ENCODE peak calls at places on chromosomes 11 and 22, in seven cellular contexts. W, T, V, O, I, A and S are unnamed samples.

GRCh38 chr11:111796696-111797095 is 30.5 kb upstream of the PPP2R1B start:
- DNase-seq in W (no peak), T (no peak), V (no peak), O (no peak), I (no peak), A (no peak), S (no peak)

GRCh38 chr22:32389685-32390084 is 22.4 kb downstream of the RTCB start:
- DNase-seq in W (no peak), T (peak; percentile 26), V (peak; percentile 33), O (no peak), I (peak; percentile 40), A (no peak), S (peak; percentile 42)

GRCh38 chr11:84564180-84564866 is 1062.8 kb downstream of the DLG2 start:
- DNase-seq in W (peak; percentile 3), T (peak; percentile 20), V (peak; percentile 44), O (peak; percentile 5), I (peak; percentile 44), A (peak; percentile 20), S (peak; percentile 36)

GRCh38 chr11:69014084-69014935 is 1.3 kb upstream of the MRGPRF start:
- DNase-seq in W (no peak), T (no peak), V (no peak), O (no peak), I (no peak), A (peak; percentile 82), S (no peak)

GRCh38 chr22:32829451-32829851 is 27.9 kb downstream of the TIMP3 start:
- DNase-seq in W (no peak), T (no peak), V (no peak), O (no peak), I (no peak), A (no peak), S (no peak)

GRCh38 chr11:46655631-46656030 is 38.3 kb downstream of the ATG13 start:
- DNase-seq in W (no peak), T (no peak), V (no peak), O (no peak), I (no peak), A (no peak), S (no peak)

GRCh38 chr11:104338186-104338585 is 174.2 kb upstream of the PDGFD start:
- DNase-seq in W (no peak), T (no peak), V (no peak), O (no peak), I (no peak), A (no peak), S (no peak)

GRCh38 chr11:3111919-3112690 is 53.0 kb downstream of the OSBPL5 start:
- DNase-seq in W (no peak), T (no peak), V (no peak), O (no peak), I (no peak), A (no peak), S (no peak)

GRCh38 chr11:67275606-67276409 is 9.5 kb downstream of the GRK2 start:
- DNase-seq in W (no peak), T (no peak), V (peak; percentile 51), O (no peak), I (peak; percentile 28), A (no peak), S (peak; percentile 44)

GRCh38 chr11:6006846-6007245 is at the start of gene OR56A4:
- DNase-seq in W (no peak), T (no peak), V (no peak), O (no peak), I (no peak), A (no peak), S (no peak)

GRCh38 chr22:43110444-43110926 is at the start of gene BIK:
- DNase-seq in W (peak; percentile 12), T (peak; percentile 58), V (peak; percentile 41), O (no peak), I (peak; percentile 74), A (peak; percentile 27), S (peak; percentile 53)

GRCh38 chr11:128525411-128526243 is 61.7 kb downstream of the ETS1 start:
- DNase-seq in W (no peak), T (no peak), V (no peak), O (no peak), I (no peak), A (no peak), S (peak; percentile 62)

GRCh38 chr22:19554834-19555404 is 30.7 kb upstream of the CLDN5 start:
- DNase-seq in W (no peak), T (no peak), V (no peak), O (no peak), I (peak; percentile 74), A (no peak), S (no peak)

GRCh38 chr11:108093128-108093904 is 28.1 kb upstream of the ACAT1 start:
- DNase-seq in W (no peak), T (no peak), V (no peak), O (no peak), I (no peak), A (no peak), S (no peak)

GRCh38 chr11:104581246-104581980 is 316.8 kb downstream of the CASP12 start:
- DNase-seq in W (no peak), T (no peak), V (no peak), O (no peak), I (no peak), A (no peak), S (no peak)

GRCh38 chr11:86978756-86979608 is 23.8 kb upstream of the FZD4 start:
- DNase-seq in W (no peak), T (no peak), V (no peak), O (no peak), I (no peak), A (no peak), S (peak; percentile 28)

GRCh38 chr11:86577663-86578636 is 94.5 kb downstream of the ME3 start:
- DNase-seq in W (no peak), T (no peak), V (no peak), O (no peak), I (no peak), A (peak; percentile 69), S (no peak)

GRCh38 chr11:95147364-95147905 is 57.8 kb downstream of the ENDOD1 start:
- DNase-seq in W (no peak), T (peak; percentile 26), V (no peak), O (no peak), I (no peak), A (peak; percentile 49), S (no peak)

GRCh38 chr22:48042621-48043395 is 1280.4 kb downstream of the TBC1D22A start:
- DNase-seq in W (no peak), T (no peak), V (no peak), O (no peak), I (no peak), A (no peak), S (no peak)

GRCh38 chr11:1084561-1085439 is 10.1 kb downstream of the MUC2 start:
- DNase-seq in W (no peak), T (no peak), V (no peak), O (no peak), I (peak; percentile 12), A (no peak), S (no peak)

GRCh38 chr22:49826603-49827306 is 918 bp downstream of the BRD1 start:
- DNase-seq in W (no peak), T (peak; percentile 53), V (peak; percentile 32), O (no peak), I (no peak), A (peak; percentile 47), S (peak; percentile 57)

GRCh38 chr11:15826008-15826650 is 530.2 kb downstream of the SOX6 start:
- DNase-seq in W (no peak), T (no peak), V (no peak), O (no peak), I (no peak), A (no peak), S (no peak)